ENCODE peak calls at places on chromosome 13, in ten cellular contexts. W is colonic mucosa, V is hepatocyte, M is dorsolateral prefrontal cortex, L is AG04449, Y is Peyer's patch, F is left lung, X is A549, S is AG10803, J is IMR-90. R is an unnamed sample.

GRCh38 chr13:75226755-75227435 is 255.1 kb downstream of the TBC1D4 start:
- DNase-seq in W (no peak), V (no peak), M (no peak), L (peak), Y (no peak), F (no peak), X (peak), S (peak), J (peak), R (no peak)

GRCh38 chr13:31431722-31432137 is 232.0 kb downstream of the B3GLCT start:
- DNase-seq in W (peak), V (peak), M (peak), L (no peak), Y (peak), F (no peak), X (peak), S (peak), J (peak), R (no peak)

GRCh38 chr13:55553736-55554135 is 1587.0 kb upstream of the PRR20A start:
- DNase-seq in W (no peak), V (no peak), M (no peak), L (no peak), Y (no peak), F (no peak), X (no peak), S (no peak), J (no peak), R (no peak)

GRCh38 chr13:110716235-110716505 is 2.7 kb downstream of the ING1 start:
- DNase-seq in W (peak), V (peak), M (no peak), L (no peak), Y (no peak), F (no peak), X (peak), S (no peak), J (no peak), R (no peak)

GRCh38 chr13:59880468-59880867 is 283.3 kb downstream of the DIAPH3 start:
- DNase-seq in W (no peak), V (no peak), M (no peak), L (no peak), Y (no peak), F (no peak), X (no peak), S (peak), J (peak), R (no peak)

GRCh38 chr13:82076421-82076820 is 1735.5 kb upstream of the SPRY2 start:
- DNase-seq in W (no peak), V (no peak), M (no peak), L (no peak), Y (no peak), F (no peak), X (no peak), S (no peak), J (no peak), R (no peak)

GRCh38 chr13:24651718-24652345 is 28.4 kb upstream of the ATP12A start:
- DNase-seq in W (peak), V (peak), M (no peak), L (no peak), Y (no peak), F (no peak), X (no peak), S (no peak), J (no peak), R (no peak)

GRCh38 chr13:79898202-79898826 is 417.4 kb downstream of the NDFIP2 start:
- DNase-seq in W (no peak), V (no peak), M (no peak), L (no peak), Y (no peak), F (no peak), X (no peak), S (no peak), J (no peak), R (no peak)

GRCh38 chr13:42981853-42982252 is 10.2 kb downstream of the EPSTI1 start:
- DNase-seq in W (peak), V (peak), M (no peak), L (no peak), Y (no peak), F (no peak), X (no peak), S (no peak), J (no peak), R (no peak)

GRCh38 chr13:76516013-76516412 is 370.2 kb downstream of the KCTD12 start:
- DNase-seq in W (no peak), V (no peak), M (no peak), L (no peak), Y (no peak), F (no peak), X (no peak), S (peak), J (peak), R (no peak)

GRCh38 chr13:80873589-80873988 is 532.7 kb upstream of the SPRY2 start:
- DNase-seq in W (no peak), V (no peak), M (no peak), L (no peak), Y (no peak), F (no peak), X (no peak), S (no peak), J (no peak), R (no peak)

GRCh38 chr13:47798906-47799305 is 202.2 kb downstream of the SUCLA2 start:
- DNase-seq in W (no peak), V (no peak), M (no peak), L (no peak), Y (no peak), F (no peak), X (no peak), S (peak), J (peak), R (no peak)

GRCh38 chr13:51861728-51862300 is at the start of gene CCDC70:
- DNase-seq in W (no peak), V (no peak), M (no peak), L (no peak), Y (no peak), F (no peak), X (peak), S (no peak), J (peak), R (no peak)

GRCh38 chr13:33194820-33195692 is 90.5 kb downstream of the STARD13 start:
- DNase-seq in W (no peak), V (peak), M (no peak), L (peak), Y (no peak), F (no peak), X (peak), S (peak), J (peak), R (no peak)

DNA sequence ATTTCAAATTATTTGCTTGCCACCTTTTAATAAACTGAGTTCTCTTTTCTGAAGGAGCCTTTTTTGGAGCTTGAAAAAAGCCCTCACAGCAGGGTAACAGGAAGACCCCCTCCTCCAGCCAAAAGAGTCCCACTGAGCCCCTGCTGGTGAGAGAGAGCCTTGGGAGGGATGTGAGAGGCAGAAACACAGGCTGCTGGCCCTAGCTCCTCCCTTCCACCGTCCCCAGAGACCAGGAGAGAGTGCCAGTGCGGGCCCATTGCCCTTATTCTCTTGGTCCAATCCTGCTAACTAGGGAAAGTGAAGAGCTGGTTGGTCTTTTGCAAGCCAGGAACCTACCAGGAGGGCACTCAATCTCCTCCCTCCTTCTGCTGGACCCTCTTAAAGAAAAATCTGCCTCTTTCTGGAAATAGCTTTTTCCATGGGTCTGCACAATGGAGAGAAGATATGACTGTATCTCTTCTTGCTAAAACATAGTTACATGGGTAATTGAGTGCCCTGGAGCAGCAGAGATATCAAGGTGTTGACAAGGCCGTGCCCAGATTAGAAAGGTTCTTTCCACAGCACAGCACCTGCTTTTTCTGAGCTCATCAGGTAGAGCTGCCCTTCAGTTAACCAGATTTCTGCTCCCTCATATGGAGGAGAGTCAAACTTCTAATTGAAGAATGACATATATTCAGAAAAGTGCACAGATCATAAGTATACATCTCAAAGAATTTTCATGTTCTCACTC is 113.9 kb downstream of the LRCH1 start:
- DNase-seq in W (no peak), V (peak), M (no peak), L (no peak), Y (no peak), F (no peak), X (no peak), S (no peak), J (no peak), R (no peak)
- TF ChIP-seq CTCF in W (no peak), V (no peak), M (no peak), L (no peak), Y (no peak), F (no peak), X (no peak), S (no peak), J (no peak), R (no peak)

GRCh38 chr13:87274209-87274819 is 396.9 kb upstream of the SLITRK5 start:
- DNase-seq in W (peak), V (peak), M (no peak), L (no peak), Y (no peak), F (no peak), X (peak), S (peak), J (peak), R (no peak)

DNA sequence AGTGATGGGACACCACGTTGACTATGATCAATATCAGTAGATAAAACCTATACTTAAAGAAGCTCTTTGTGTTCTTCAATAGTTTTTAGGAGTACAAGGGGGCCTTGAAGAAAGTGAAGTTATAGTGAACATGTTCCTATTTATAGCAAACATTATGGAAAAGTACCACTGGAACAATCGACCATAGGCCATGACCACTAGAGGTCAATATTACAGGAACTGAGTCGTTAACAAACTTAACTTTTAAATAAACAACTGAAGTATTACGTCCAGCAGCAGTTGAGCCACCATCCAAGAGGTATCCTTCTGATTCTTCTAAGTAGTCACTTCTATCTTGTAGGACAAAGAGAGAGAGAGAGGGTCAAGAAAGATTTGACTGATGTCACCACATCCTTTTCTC is 391.0 kb upstream of the SLITRK5 start:
- DNase-seq in W (no peak), V (no peak), M (no peak), L (no peak), Y (no peak), F (no peak), X (peak), S (no peak), J (no peak), R (no peak)
- TF ChIP-seq CTCF in W (no peak), V (no peak), M (no peak), L (no peak), Y (no peak), F (no peak), X (no peak), S (no peak), J (no peak), R (peak)

GRCh38 chr13:94119360-94119936 is 360.0 kb downstream of the DCT start:
- DNase-seq in W (peak), V (peak), M (no peak), L (no peak), Y (no peak), F (no peak), X (no peak), S (no peak), J (no peak), R (no peak)

GRCh38 chr13:94112227-94112626 is 367.3 kb downstream of the DCT start:
- DNase-seq in W (no peak), V (no peak), M (no peak), L (peak), Y (no peak), F (no peak), X (peak), S (peak), J (peak), R (no peak)

GRCh38 chr13:94114166-94114565 is 365.3 kb downstream of the DCT start:
- DNase-seq in W (no peak), V (no peak), M (no peak), L (no peak), Y (no peak), F (no peak), X (no peak), S (no peak), J (no peak), R (no peak)

GRCh38 chr13:94112731-94113130 is 366.8 kb downstream of the DCT start:
- DNase-seq in W (no peak), V (no peak), M (no peak), L (no peak), Y (no peak), F (no peak), X (no peak), S (no peak), J (no peak), R (no peak)

DNA sequence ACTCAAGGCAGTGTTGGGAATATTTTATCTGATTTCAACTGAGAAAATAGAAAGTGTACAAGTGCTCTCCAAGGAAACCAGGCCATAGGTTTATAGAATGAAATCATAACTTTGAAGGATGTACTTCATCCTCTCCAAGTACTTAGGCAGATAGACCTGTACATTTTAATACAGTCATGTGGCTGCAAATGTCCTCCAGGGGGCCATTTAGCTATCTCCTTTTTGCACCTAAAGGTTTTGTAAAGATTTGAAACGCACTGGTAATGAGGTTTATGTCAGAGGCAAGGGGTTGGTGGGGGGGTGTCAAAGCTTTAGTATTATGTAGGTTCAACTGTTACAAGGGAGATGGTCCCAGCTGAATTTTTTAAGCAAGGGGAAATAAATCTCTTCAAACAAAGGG is 364.4 kb downstream of the DCT start:
- DNase-seq in W (no peak), V (no peak), M (no peak), L (no peak), Y (no peak), F (no peak), X (no peak), S (no peak), J (no peak), R (no peak)
- TF ChIP-seq CTCF in W (no peak), V (no peak), M (no peak), L (no peak), Y (no peak), F (no peak), X (no peak), S (no peak), J (no peak), R (no peak)

DNA sequence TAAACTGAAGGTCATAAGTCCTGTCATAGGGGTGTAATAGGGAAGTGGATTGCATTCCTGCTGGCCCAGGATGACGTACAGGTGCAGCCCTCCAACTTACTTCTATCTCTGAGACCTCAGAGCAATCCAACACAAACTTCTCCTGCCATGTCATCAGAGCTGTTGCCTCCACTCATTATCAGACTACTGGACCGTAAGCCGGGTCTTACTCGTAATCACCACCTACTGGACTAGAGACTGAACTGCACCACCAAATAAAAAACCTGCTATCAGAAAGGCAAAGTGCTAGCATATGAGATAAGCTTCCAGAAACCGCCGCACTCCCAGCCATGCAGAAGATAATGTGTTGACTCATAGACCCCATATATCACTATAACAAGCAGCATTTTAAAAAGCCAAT is 102.1 kb downstream of the SLITRK1 start:
- DNase-seq in W (no peak), V (peak), M (no peak), L (no peak), Y (no peak), F (no peak), X (peak), S (peak), J (peak), R (no peak)
- TF ChIP-seq CTCF in W (no peak), V (peak), M (no peak), L (peak), Y (no peak), F (no peak), X (no peak), S (peak), J (peak), R (peak)

GRCh38 chr13:98546402-98546801 is 30.5 kb downstream of the STK24 start:
- DNase-seq in W (no peak), V (no peak), M (no peak), L (no peak), Y (no peak), F (no peak), X (no peak), S (no peak), J (no peak), R (no peak)
- TF ChIP-seq CTCF in W (no peak), V (no peak), M (no peak), L (no peak), Y (no peak), F (no peak), X (no peak), S (no peak), J (no peak), R (no peak)

GRCh38 chr13:35826626-35827254 is 304.4 kb downstream of the DCLK1 start:
- DNase-seq in W (no peak), V (no peak), M (no peak), L (no peak), Y (no peak), F (no peak), X (peak), S (no peak), J (no peak), R (no peak)
- TF ChIP-seq CTCF in W (no peak), V (peak), M (no peak), L (no peak), Y (no peak), F (no peak), X (peak), S (no peak), J (peak), R (peak)

DNA sequence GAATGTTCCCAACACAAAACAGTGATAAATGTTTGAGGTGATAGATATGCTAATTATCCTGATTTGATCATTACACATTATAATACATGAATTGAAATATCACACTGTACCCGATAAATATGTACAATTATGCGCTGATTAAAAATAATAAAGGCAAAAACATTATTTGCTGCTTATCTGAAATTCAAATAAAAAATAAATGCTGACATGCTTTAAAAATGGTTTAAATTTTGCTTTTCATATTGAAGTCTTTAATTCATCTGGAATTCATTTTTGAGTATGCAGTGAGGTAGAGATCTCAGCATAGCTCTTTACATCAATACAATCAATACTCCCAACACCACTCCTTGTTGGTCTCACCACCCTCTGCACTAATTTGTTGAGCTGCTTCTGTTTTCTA is 330.8 kb downstream of the NALCN start:
- DNase-seq in W (no peak), V (no peak), M (no peak), L (no peak), Y (no peak), F (no peak), X (no peak), S (no peak), J (no peak), R (no peak)
- TF ChIP-seq CTCF in W (no peak), V (no peak), M (no peak), L (no peak), Y (no peak), F (no peak), X (no peak), S (no peak), J (no peak), R (no peak)

GRCh38 chr13:78875792-78876580 is 217.0 kb upstream of the OBI1 start:
- DNase-seq in W (no peak), V (no peak), M (no peak), L (no peak), Y (no peak), F (peak), X (no peak), S (no peak), J (no peak), R (no peak)
- TF ChIP-seq CTCF in W (no peak), V (no peak), M (no peak), L (no peak), Y (no peak), F (no peak), X (no peak), S (no peak), J (no peak), R (no peak)

R was measured in D721Med.